ENCODE peak calls at places on chromosome 17, in four cellular contexts. One of them, this sample, is unnamed. For H3K4me1, the result is how much of the 10 kb centered on the place peaks cover.

GRCh38 chr17:6476834-6477210 is 32.6 kb downstream of the PIMREG start:
- DNase-seq in GM12878: no peak
- DNase-seq in K562: peak
- DNase-seq in HepG2: no peak
- DNase-seq in this sample: no peak

GRCh38 chr17:17056167-17056562 is 13.9 kb downstream of the MPRIP start:
- DNase-seq in HepG2: no peak
- DNase-seq in GM12878: no peak
- DNase-seq in K562: no peak
- DNase-seq in this sample: no peak

GRCh38 chr17:60398227-60398959 is 6.5 kb upstream of the USP32 start:
- DNase-seq in GM12878: peak
- DNase-seq in HepG2: no peak
- DNase-seq in K562: peak
- DNase-seq in this sample: no peak

GRCh38 chr17:21524211-21524591 is 148.0 kb downstream of the KCNJ12 start:
- DNase-seq in K562: peak
- DNase-seq in GM12878: no peak
- DNase-seq in HepG2: no peak
- DNase-seq in this sample: no peak

GRCh38 chr17:8066841-8067775 is 20.4 kb downstream of the ALOX12B start:
- DNase-seq in K562: no peak
- DNase-seq in GM12878: no peak
- DNase-seq in HepG2: no peak
- DNase-seq in this sample: no peak

GRCh38 chr17:82884923-82885322 is 45.1 kb upstream of the ZNF750 start:
- DNase-seq in HepG2: no peak
- DNase-seq in K562: no peak
- DNase-seq in GM12878: no peak
- DNase-seq in this sample: no peak

GRCh38 chr17:64974750-64975317 is 55.6 kb upstream of the LRRC37A3 start:
- DNase-seq in HepG2: no peak
- DNase-seq in GM12878: no peak
- DNase-seq in K562: peak
- DNase-seq in this sample: no peak

GRCh38 chr17:64938925-64939474 is 19.7 kb upstream of the LRRC37A3 start:
- DNase-seq in K562: peak
- DNase-seq in HepG2: peak
- DNase-seq in GM12878: no peak
- DNase-seq in this sample: peak

GRCh38 chr17:9098242-9098641 is 76.9 kb downstream of the NTN1 start:
- DNase-seq in GM12878: no peak
- DNase-seq in HepG2: no peak
- DNase-seq in K562: no peak
- DNase-seq in this sample: no peak

GRCh38 chr17:49382556-49382955 is 20.5 kb upstream of the ZNF652 start:
- DNase-seq in GM12878: no peak
- DNase-seq in K562: no peak
- DNase-seq in HepG2: no peak
- DNase-seq in this sample: no peak

GRCh38 chr17:46818319-46818928 is at the start of gene WNT3:
- DNase-seq in HepG2: no peak
- DNase-seq in K562: peak
- DNase-seq in GM12878: no peak
- DNase-seq in this sample: peak

GRCh38 chr17:77454560-77455095 is 313.9 kb downstream of the SEC14L1 start:
- DNase-seq in HepG2: peak
- DNase-seq in K562: no peak
- DNase-seq in GM12878: no peak
- DNase-seq in this sample: no peak

GRCh38 chr17:82765357-82765756 is 13.5 kb downstream of the TBCD start:
- DNase-seq in HepG2: no peak
- DNase-seq in K562: no peak
- DNase-seq in GM12878: no peak
- DNase-seq in this sample: no peak

GRCh38 chr17:78494961-78495330 is 82.2 kb downstream of the DNAH17 start:
- DNase-seq in HepG2: no peak
- DNase-seq in GM12878: no peak
- DNase-seq in K562: no peak
- DNase-seq in this sample: no peak

GRCh38 chr17:46854948-46855347 is 3.6 kb downstream of the WNT9B start:
- DNase-seq in GM12878: no peak
- DNase-seq in HepG2: no peak
- DNase-seq in K562: no peak
- DNase-seq in this sample: no peak

GRCh38 chr17:65058615-65059014 is 2.1 kb upstream of the GNA13 start:
- DNase-seq in HepG2: no peak
- DNase-seq in GM12878: no peak
- DNase-seq in K562: no peak
- DNase-seq in this sample: no peak

GRCh38 chr17:81367171-81367570 is 28.1 kb upstream of the BAHCC1 start:
- DNase-seq in HepG2: no peak
- DNase-seq in GM12878: no peak
- DNase-seq in K562: no peak
- DNase-seq in this sample: no peak
- H3K4me1 ChIP-seq in HepG2: under half
- H3K4me1 ChIP-seq in GM12878: under half
- H3K4me1 ChIP-seq in K562: under half
- H3K4me1 ChIP-seq in this sample: under half

GRCh38 chr17:27586203-27586701 is 44.7 kb upstream of the LGALS9 start:
- DNase-seq in K562: no peak
- DNase-seq in HepG2: no peak
- DNase-seq in GM12878: no peak
- DNase-seq in this sample: no peak
- TF ChIP-seq CBX5 in K562: no peak
- TF ChIP-seq CBX5 in HepG2: no peak
- TF ChIP-seq CBX5 in GM12878: no peak
- TF ChIP-seq CBX5 in this sample: no peak

GRCh38 chr17:73342549-73343167 is 30.9 kb upstream of the CDC42EP4 start:
- DNase-seq in GM12878: no peak
- DNase-seq in HepG2: no peak
- DNase-seq in K562: no peak
- DNase-seq in this sample: no peak

GRCh38 chr17:73343739-73344454 is 32.1 kb upstream of the CDC42EP4 start:
- DNase-seq in GM12878: no peak
- DNase-seq in K562: no peak
- DNase-seq in HepG2: no peak
- DNase-seq in this sample: no peak

GRCh38 chr17:73341350-73342056 is 29.7 kb upstream of the CDC42EP4 start:
- DNase-seq in GM12878: no peak
- DNase-seq in HepG2: no peak
- DNase-seq in K562: no peak
- DNase-seq in this sample: peak

GRCh38 chr17:73342057-73342522 is 30.3 kb upstream of the CDC42EP4 start:
- DNase-seq in GM12878: peak
- DNase-seq in HepG2: no peak
- DNase-seq in K562: no peak
- DNase-seq in this sample: peak

DNA sequence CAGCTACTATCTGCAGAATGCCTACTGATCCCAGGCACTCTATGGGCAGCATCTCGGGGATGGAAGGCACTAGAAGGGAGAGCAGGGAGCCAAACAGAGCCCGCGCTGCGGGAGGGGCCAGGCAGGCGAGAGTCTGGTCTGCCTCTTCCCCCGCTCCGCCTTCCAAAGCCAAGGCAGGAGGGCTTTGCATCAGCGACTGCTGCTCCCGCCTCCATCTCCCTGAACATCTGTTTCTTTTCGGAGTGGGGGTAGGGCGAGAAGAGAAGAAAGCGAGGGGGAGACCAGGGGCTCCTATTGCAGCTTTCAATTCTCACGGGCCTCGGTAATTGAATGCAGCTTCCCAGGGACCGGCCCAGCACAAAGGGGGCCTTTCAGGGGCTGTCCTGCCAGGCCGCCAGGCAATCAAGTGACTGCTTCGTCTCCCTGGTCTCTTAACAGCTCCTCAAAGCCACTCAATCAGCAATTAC is 31.4 kb upstream of the CDC42EP4 start:
- DNase-seq in K562: peak
- DNase-seq in GM12878: no peak
- DNase-seq in HepG2: no peak
- DNase-seq in this sample: peak
- TF ChIP-seq USF2 in K562: no peak
- TF ChIP-seq USF2 in GM12878: no peak
- TF ChIP-seq USF2 in HepG2: no peak
- TF ChIP-seq USF2 in this sample: no peak

GRCh38 chr17:72563952-72564351 is 443.1 kb downstream of the SOX9 start:
- DNase-seq in HepG2: no peak
- DNase-seq in K562: no peak
- DNase-seq in GM12878: no peak
- DNase-seq in this sample: no peak

GRCh38 chr17:72562628-72563188 is 441.9 kb downstream of the SOX9 start:
- DNase-seq in HepG2: no peak
- DNase-seq in GM12878: no peak
- DNase-seq in K562: no peak
- DNase-seq in this sample: no peak

GRCh38 chr17:72566671-72567484 is 446.1 kb downstream of the SOX9 start:
- DNase-seq in GM12878: no peak
- DNase-seq in HepG2: peak
- DNase-seq in K562: peak
- DNase-seq in this sample: no peak

GRCh38 chr17:72565758-72566157 is 444.9 kb downstream of the SOX9 start:
- DNase-seq in GM12878: no peak
- DNase-seq in HepG2: peak
- DNase-seq in K562: no peak
- DNase-seq in this sample: no peak

DNA sequence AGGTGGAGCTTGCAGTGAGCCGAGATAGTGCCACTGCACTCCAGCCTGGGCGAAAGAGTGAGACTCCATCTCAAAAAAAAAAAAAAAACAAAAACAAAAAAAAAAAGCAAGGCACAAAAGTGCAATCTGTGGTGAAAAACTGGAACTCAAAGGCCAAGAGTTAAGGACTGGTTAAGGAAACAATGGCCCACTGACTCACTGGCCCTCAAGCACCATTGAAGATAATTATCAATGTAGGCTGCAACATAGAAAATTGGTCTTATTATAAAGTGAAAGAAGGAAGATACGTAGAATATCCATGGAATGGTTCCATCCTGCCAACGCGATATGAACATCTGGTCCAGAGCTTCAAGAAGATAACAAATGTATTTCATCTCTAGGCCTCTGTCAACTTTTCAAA is 444.2 kb downstream of the SOX9 start:
- DNase-seq in HepG2: no peak
- DNase-seq in GM12878: no peak
- DNase-seq in K562: no peak
- DNase-seq in this sample: no peak
- H3K4me1 ChIP-seq in HepG2: half or more
- H3K4me1 ChIP-seq in GM12878: under half
- H3K4me1 ChIP-seq in K562: under half
- H3K4me1 ChIP-seq in this sample: under half

DNA sequence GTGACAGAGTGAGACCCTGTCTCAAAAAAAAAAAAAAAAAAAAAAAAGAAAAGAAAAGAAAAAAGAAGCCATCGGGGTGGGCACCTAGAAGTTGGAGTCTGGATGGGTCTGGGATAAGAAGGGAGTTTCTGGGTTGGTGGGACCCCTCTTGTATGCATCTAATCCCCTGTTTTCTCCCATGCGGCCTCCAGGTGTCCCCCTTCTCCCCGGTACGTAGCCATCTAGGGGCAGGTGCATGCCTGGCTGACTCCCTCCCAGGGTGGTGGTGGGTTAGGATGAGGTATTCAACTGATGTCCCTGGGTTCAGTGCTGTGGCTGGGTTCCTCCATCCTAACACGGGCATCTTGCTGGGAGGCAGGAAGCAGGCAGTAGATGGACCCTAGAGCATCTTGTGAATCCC is 13.0 kb downstream of the FMNL1 start:
- DNase-seq in HepG2: peak
- DNase-seq in GM12878: no peak
- DNase-seq in K562: peak
- DNase-seq in this sample: no peak
- TF ChIP-seq CBX5 in HepG2: no peak
- TF ChIP-seq CBX5 in GM12878: no peak
- TF ChIP-seq CBX5 in K562: no peak
- TF ChIP-seq CBX5 in this sample: no peak

GRCh38 chr17:4959261-4959965 is 8.2 kb downstream of the SPAG7 start:
- DNase-seq in K562: no peak
- DNase-seq in GM12878: no peak
- DNase-seq in HepG2: no peak
- DNase-seq in this sample: no peak
- TF ChIP-seq USF2 in K562: no peak
- TF ChIP-seq USF2 in GM12878: no peak
- TF ChIP-seq USF2 in HepG2: no peak
- TF ChIP-seq USF2 in this sample: no peak

GRCh38 chr17:40025559-40025958 is 10.3 kb downstream of the CSF3 start:
- DNase-seq in HepG2: no peak
- DNase-seq in K562: no peak
- DNase-seq in GM12878: no peak
- DNase-seq in this sample: no peak

GRCh38 chr17:40022961-40023541 is 7.8 kb downstream of the CSF3 start:
- DNase-seq in GM12878: no peak
- DNase-seq in K562: no peak
- DNase-seq in HepG2: no peak
- DNase-seq in this sample: no peak

GRCh38 chr17:40023590-40024292 is 8.5 kb downstream of the CSF3 start:
- DNase-seq in HepG2: no peak
- DNase-seq in GM12878: no peak
- DNase-seq in K562: no peak
- DNase-seq in this sample: no peak

GRCh38 chr17:40025991-40026815 is 11.0 kb downstream of the CSF3 start:
- DNase-seq in GM12878: no peak
- DNase-seq in K562: no peak
- DNase-seq in HepG2: no peak
- DNase-seq in this sample: no peak

GRCh38 chr17:40024901-40025300 is 9.7 kb downstream of the CSF3 start:
- DNase-seq in K562: no peak
- DNase-seq in GM12878: no peak
- DNase-seq in HepG2: no peak
- DNase-seq in this sample: no peak
- H3K4me1 ChIP-seq in K562: under half
- H3K4me1 ChIP-seq in GM12878: under half
- H3K4me1 ChIP-seq in HepG2: under half
- H3K4me1 ChIP-seq in this sample: under half

This sample was measured in H1.